ENCODE peak calls at places on chromosomes 13 and 19, in four cellular contexts. O is stimulated activated CD4-positive, alpha-beta T cell treated with anti-CD3 and anti-CD28 coated beads, Interleukin-4, amount 100 ng/mL, for 48 hours; B is AG10803; Z is HT-29. N is an unnamed sample.

GRCh38 chr19:3119071-3119781 is 16.6 kb upstream of the GNA15 start:
- DNase-seq in B (no peak), Z (no peak), O (no peak), N (no peak)

GRCh38 chr19:17246681-17247425 is 1.1 kb upstream of the NR2F6 start:
- DNase-seq in O (no peak), Z (peak; percentile 60), B (peak; percentile 57), N (no peak)

GRCh38 chr19:41702208-41702651 is 6.2 kb upstream of the CEACAM5 start:
- DNase-seq in O (no peak), Z (no peak), B (peak; percentile 43), N (peak; percentile 3)

GRCh38 chr19:37932985-37933953 is 26.3 kb downstream of the SIPA1L3 start:
- DNase-seq in O (no peak), B (peak; percentile 35), Z (peak; percentile 79), N (no peak)

GRCh38 chr19:18401580-18402112 is 4.2 kb upstream of the LRRC25 start:
- DNase-seq in O (no peak), B (peak; percentile 82), Z (peak; percentile 87), N (no peak)

GRCh38 chr13:43204591-43204990 is 181.2 kb downstream of the DNAJC15 start:
- DNase-seq in O (no peak), B (no peak), Z (no peak), N (no peak)

GRCh38 chr19:55688422-55689218 is 13.6 kb downstream of the EPN1 start:
- DNase-seq in B (no peak), Z (peak; percentile 88), O (no peak), N (no peak)

GRCh38 chr19:29040291-29040690 is 172.7 kb downstream of the UQCRFS1 start:
- DNase-seq in B (no peak), Z (no peak), O (no peak), N (no peak)

GRCh38 chr13:71714802-71715375 is 152.1 kb downstream of the DACH1 start:
- DNase-seq in B (no peak), Z (no peak), O (no peak), N (no peak)

GRCh38 chr19:19568802-19569756 is 31.0 kb downstream of the CILP2 start:
- DNase-seq in B (peak; percentile 50), O (no peak), Z (no peak), N (no peak)

GRCh38 chr13:47480941-47481340 is 520.1 kb downstream of the SUCLA2 start:
- DNase-seq in Z (no peak), B (no peak), O (no peak), N (no peak)

GRCh38 chr13:22076658-22077057 is 405.8 kb downstream of the FGF9 start:
- DNase-seq in B (no peak), Z (no peak), O (no peak), N (no peak)

GRCh38 chr19:47153266-47153665 is 22.6 kb downstream of the SAE1 start:
- DNase-seq in O (no peak), Z (no peak), B (no peak), N (no peak)

GRCh38 chr19:12703056-12703455 is 6.6 kb upstream of the FBXW9 start:
- DNase-seq in B (peak; percentile 27), O (no peak), Z (no peak), N (no peak)

GRCh38 chr13:102911336-102911735 is 65.5 kb downstream of the ERCC5 start:
- DNase-seq in O (no peak), B (no peak), Z (no peak), N (no peak)

GRCh38 chr19:51882518-51882917 is 5.2 kb downstream of the ZNF577 start:
- DNase-seq in O (no peak), B (no peak), Z (no peak), N (no peak)

GRCh38 chr13:51589793-51590192 is 5.5 kb downstream of the WDFY2 start:
- DNase-seq in Z (no peak), B (no peak), O (no peak), N (no peak)

GRCh38 chr19:7830272-7830771 is 304 bp downstream of the EVI5L start:
- DNase-seq in B (no peak), O (no peak), Z (no peak), N (no peak)

GRCh38 chr19:16620018-16620417 is 8.0 kb downstream of the MED26 start:
- DNase-seq in B (no peak), O (no peak), Z (no peak), N (no peak)

GRCh38 chr13:20168396-20168795 is 7.5 kb upstream of the GJA3 start:
- DNase-seq in B (no peak), O (no peak), Z (no peak), N (no peak)

GRCh38 chr13:66665991-66666390 is 564.1 kb downstream of the PCDH9 start:
- DNase-seq in O (no peak), Z (peak; percentile 42), B (peak; percentile 81), N (no peak)

GRCh38 chr19:3990815-3991117 is 5.5 kb upstream of the EEF2 start:
- DNase-seq in B (no peak), O (no peak), Z (no peak), N (no peak)

GRCh38 chr19:30678168-30678567 is 306.0 kb downstream of the ZNF536 start:
- DNase-seq in O (no peak), Z (no peak), B (no peak), N (no peak)

GRCh38 chr19:7006305-7006704 is 14.9 kb downstream of the MBD3L2B start:
- DNase-seq in Z (no peak), B (no peak), O (no peak), N (no peak)

GRCh38 chr13:84658881-84659661 is 776.8 kb upstream of the SLITRK1 start:
- DNase-seq in O (no peak), Z (no peak), B (peak; percentile 47), N (no peak)

GRCh38 chr13:56039992-56040391 is 1100.7 kb upstream of the PRR20A start:
- DNase-seq in O (no peak), B (no peak), Z (no peak), N (no peak)

GRCh38 chr19:10818306-10819123 is 17.5 kb downstream of the TMED1 start:
- DNase-seq in Z (no peak), O (no peak), B (peak; percentile 36), N (no peak)

GRCh38 chr13:99382428-99383133 is 75.4 kb upstream of the GPR183 start:
- DNase-seq in O (no peak), B (no peak), Z (no peak), N (no peak)

GRCh38 chr13:40189885-40190655 is 476.4 kb downstream of the FOXO1 start:
- DNase-seq in Z (no peak), B (no peak), O (no peak), N (peak; percentile 88)

GRCh38 chr13:103983948-103984347 is 917.7 kb upstream of the SLC10A2 start:
- DNase-seq in Z (no peak), O (no peak), B (no peak), N (no peak)

GRCh38 chr13:39364797-39365468 is 238.1 kb downstream of the LHFPL6 start:
- DNase-seq in B (peak; percentile 43), O (no peak), Z (peak; percentile 6), N (no peak)